ENCODE peak calls at places on chromosomes 7 and 10, in seven cellular contexts. D is CD4-positive, alpha-beta T cell; F is activated B cell treated with CpG ODN at 0.5 μM for 24 hours; A is T-cell; Q is WTC11; R is T-helper 17 cell; K is activated naive CD8-positive, alpha-beta T cell treated with anti-CD3 and anti-CD28 coated beads, Interleukin-2, amount 50 U/mL, for 24 hours. T is an unnamed sample.

GRCh38 chr7:148436571-148436970 is 154.0 kb upstream of the C7orf33 start:
- ATAC-seq in D (no peak), A (no peak), Q (peak), F (peak), K (no peak), R (no peak), T (peak)

GRCh38 chr10:12358863-12359647 is 9.7 kb downstream of the CAMK1D start:
- ATAC-seq in R (peak), F (no peak), A (peak), D (peak), K (peak), Q (peak), T (peak)

GRCh38 chr10:4391683-4392082 is 434.3 kb upstream of the AKR1E2 start:
- ATAC-seq in F (no peak), K (no peak), R (no peak), A (no peak), Q (peak), D (no peak), T (no peak)

GRCh38 chr7:108002726-108003590 is at the start of gene LAMB1:
- ATAC-seq in R (no peak), A (peak), K (peak), F (no peak), D (no peak), Q (peak), T (no peak)

GRCh38 chr10:62011558-62011957 is 110.1 kb downstream of the ARID5B start:
- ATAC-seq in K (no peak), D (no peak), A (no peak), R (no peak), Q (no peak), F (peak), T (peak)

GRCh38 chr7:368651-369475 is 78.9 kb downstream of the FOXL3 start:
- ATAC-seq in K (no peak), Q (no peak), F (no peak), R (no peak), D (no peak), A (no peak), T (no peak)

GRCh38 chr10:122845783-122846332 is at the start of gene CUZD1:
- ATAC-seq in Q (peak), K (no peak), A (no peak), D (no peak), F (no peak), R (no peak), T (no peak)

GRCh38 chr10:15461353-15462108 is 90.4 kb upstream of the FAM171A1 start:
- ATAC-seq in A (no peak), D (no peak), K (no peak), R (no peak), Q (no peak), F (no peak), T (no peak)

GRCh38 chr7:155897758-155898386 is 85.6 kb upstream of the SHH start:
- ATAC-seq in R (no peak), A (no peak), F (no peak), D (no peak), K (no peak), Q (no peak), T (no peak)

GRCh38 chr7:116097365-116098009 is 66.9 kb upstream of the TFEC start:
- ATAC-seq in K (no peak), A (no peak), R (no peak), D (no peak), F (no peak), Q (no peak), T (no peak)

GRCh38 chr10:78408671-78409472 is 375.2 kb downstream of the RPS24 start:
- ATAC-seq in F (no peak), Q (peak), K (no peak), A (no peak), R (no peak), D (no peak), T (no peak)

GRCh38 chr7:158428131-158428841 is 159.3 kb downstream of the PTPRN2 start:
- ATAC-seq in A (no peak), R (no peak), K (no peak), F (no peak), Q (no peak), D (no peak), T (no peak)

GRCh38 chr7:6616854-6617643 is 1.6 kb downstream of the ZNF853 start:
- ATAC-seq in D (no peak), F (no peak), Q (no peak), K (no peak), R (no peak), A (no peak), T (no peak)

GRCh38 chr7:100894860-100895700 is 608 bp downstream of the ACHE start:
- ATAC-seq in K (no peak), Q (peak), F (peak), D (peak), R (peak), A (peak), T (peak)

GRCh38 chr10:67224553-67224952 is 298.7 kb downstream of the LRRTM3 start:
- ATAC-seq in F (no peak), Q (no peak), A (no peak), R (no peak), K (no peak), D (no peak), T (no peak)

GRCh38 chr7:46747222-46747621 is 826.1 kb upstream of the IGFBP3 start:
- ATAC-seq in A (no peak), D (no peak), F (no peak), R (no peak), K (no peak), Q (no peak), T (no peak)

GRCh38 chr7:29255839-29256782 is 61.5 kb downstream of the CHN2 start:
- ATAC-seq in F (no peak), D (no peak), Q (no peak), R (no peak), A (no peak), K (no peak), T (no peak)

GRCh38 chr7:73515184-73515583 is 6.9 kb downstream of the BAZ1B start:
- ATAC-seq in R (peak), Q (peak), D (peak), A (no peak), K (no peak), F (no peak), T (no peak)

GRCh38 chr10:73253226-73253557 is 748 bp upstream of the MRPS16 start:
- ATAC-seq in Q (peak), R (peak), D (peak), A (no peak), F (no peak), K (no peak), T (peak)

GRCh38 chr10:68559872-68560200 is 301 bp upstream of the TET1 start:
- ATAC-seq in A (peak), K (no peak), Q (no peak), F (no peak), R (peak), D (peak), T (no peak)

GRCh38 chr7:139059905-139060304 is 24.1 kb upstream of the ZC3HAV1L start:
- ATAC-seq in Q (no peak), F (no peak), R (no peak), K (no peak), D (no peak), A (no peak), T (no peak)

GRCh38 chr7:44325181-44325671 is at the start of gene CAMK2B:
- ATAC-seq in F (no peak), D (no peak), A (peak), Q (peak), K (peak), R (no peak), T (peak)

GRCh38 chr7:128302110-128302509 is 41.6 kb downstream of the RBM28 start:
- ATAC-seq in F (no peak), D (no peak), K (no peak), R (no peak), A (no peak), Q (no peak), T (no peak)

GRCh38 chr7:154497751-154498150 is 445.6 kb downstream of the DPP6 start:
- ATAC-seq in K (no peak), Q (no peak), R (no peak), A (no peak), F (no peak), D (no peak), T (no peak)

GRCh38 chr7:81752318-81752714 is 17.5 kb downstream of the HGF start:
- ATAC-seq in D (no peak), Q (no peak), A (no peak), K (no peak), F (no peak), R (no peak), T (no peak)

GRCh38 chr10:122149138-122149606 is 121.9 kb upstream of the BTBD16 start:
- ATAC-seq in R (no peak), D (no peak), K (no peak), A (no peak), Q (no peak), F (no peak), T (no peak)

GRCh38 chr10:48762104-48763042 is 77.7 kb downstream of the WDFY4 start:
- ATAC-seq in F (no peak), R (no peak), D (no peak), A (no peak), K (no peak), Q (no peak), T (no peak)

GRCh38 chr10:88150338-88150737 is 286.9 kb downstream of the PTEN start:
- ATAC-seq in Q (no peak), K (no peak), F (no peak), A (no peak), R (no peak), D (no peak), T (no peak)

GRCh38 chr7:115087437-115087836 is 165.5 kb downstream of the MDFIC start:
- ATAC-seq in Q (no peak), K (no peak), D (no peak), R (no peak), A (no peak), F (no peak), T (no peak)

GRCh38 chr10:79242620-79243152 is 104.6 kb upstream of the PPIF start:
- ATAC-seq in A (peak), K (peak), F (peak), R (peak), D (peak), Q (peak), T (peak)

GRCh38 chr10:133372507-133372906 is 647 bp downstream of the ECHS1 start:
- ATAC-seq in Q (no peak), A (no peak), D (no peak), F (no peak), K (no peak), R (no peak), T (peak)

GRCh38 chr10:48944171-48944570 is 4.5 kb upstream of the LRRC18 start:
- ATAC-seq in K (no peak), R (no peak), F (no peak), A (no peak), D (no peak), Q (no peak), T (no peak)

GRCh38 chr7:35906191-35906908 is 105.5 kb downstream of the SEPTIN7 start:
- ATAC-seq in R (peak), A (peak), K (peak), F (peak), Q (peak), D (peak), T (peak)

GRCh38 chr7:27203378-27203953 is 3.6 kb upstream of the HOXA13 start:
- ATAC-seq in Q (no peak), K (no peak), A (no peak), D (no peak), R (no peak), F (no peak), T (no peak)

GRCh38 chr10:106967482-106967881 is 197.0 kb downstream of the SORCS1 start:
- ATAC-seq in Q (no peak), K (no peak), D (no peak), F (no peak), R (no peak), A (no peak), T (no peak)

GRCh38 chr7:73822319-73823173 is 8.2 kb upstream of the CLDN4 start:
- ATAC-seq in A (no peak), D (no peak), F (no peak), K (no peak), R (no peak), Q (no peak), T (no peak)

GRCh38 chr7:17934094-17934493 is 6.2 kb downstream of the SNX13 start:
- ATAC-seq in A (no peak), K (no peak), R (peak), F (no peak), D (peak), Q (no peak), T (no peak)

GRCh38 chr7:32319019-32319382 is 171.2 kb downstream of the LSM5 start:
- ATAC-seq in R (no peak), K (no peak), D (no peak), Q (no peak), A (no peak), F (no peak), T (no peak)